ENCODE peak calls at places on chromosomes 4 and X, in eight cellular contexts. Y is T-helper 1 cell, D is T-helper 9 cell, R is activated T-helper 1 cell treated with Interleukin-2 at 50 U/mL for 16 hours, F is left ventricle myocardium superior, E is amygdala, U is KBM-7, H is EL. C is an unnamed sample.

GRCh38 chrX:70422886-70423336 is at the start of gene GDPD2:
- DNase-seq in F (no peak), Y (no peak), R (no peak), U (peak; percentile 25), E (no peak), D (no peak), H (no peak), C (no peak)

GRCh38 chr4:2729533-2729875 is 26.6 kb downstream of the TNIP2 start:
- DNase-seq in Y (no peak), D (no peak), H (no peak), U (no peak), F (no peak), R (no peak), E (no peak), C (no peak)

GRCh38 chr4:82785248-82786003 is 13.2 kb downstream of the SCD5 start:
- DNase-seq in U (peak; percentile 61), F (no peak), H (peak; percentile 92), D (no peak), Y (no peak), R (no peak), E (no peak), C (no peak)

GRCh38 chr4:182944484-182945227 is 27.5 kb upstream of the DCTD start:
- DNase-seq in E (no peak), D (no peak), U (no peak), F (no peak), H (no peak), Y (no peak), R (no peak), C (no peak)

GRCh38 chr4:94508841-94509240 is 57.1 kb downstream of the PDLIM5 start:
- DNase-seq in U (no peak), Y (no peak), H (no peak), R (no peak), D (no peak), F (no peak), E (no peak), C (no peak)

GRCh38 chr4:169791527-169792156 is 33.9 kb upstream of the HPF1 start:
- DNase-seq in U (peak; percentile 77), F (peak; percentile 36), Y (no peak), E (peak; percentile 19), H (peak; percentile 73), D (no peak), R (no peak), C (no peak)

GRCh38 chr4:14877246-14878220 is 124.7 kb upstream of the CPEB2 start:
- DNase-seq in Y (no peak), D (no peak), F (no peak), U (peak; percentile 90), H (no peak), E (no peak), R (no peak), C (peak; percentile 20)

GRCh38 chr4:1594871-1595788 is 89.0 kb downstream of the FAM53A start:
- DNase-seq in F (peak; percentile 13), R (no peak), E (no peak), Y (no peak), H (no peak), D (no peak), U (no peak), C (no peak)

GRCh38 chrX:150869450-150869849 is 29.0 kb downstream of the CD99L2 start:
- DNase-seq in Y (no peak), E (no peak), H (no peak), R (no peak), F (peak; percentile 47), D (no peak), U (no peak), C (no peak)

GRCh38 chr4:98557497-98557896 is 100.9 kb downstream of the TSPAN5 start:
- DNase-seq in H (peak; percentile 65), D (no peak), R (no peak), E (no peak), F (no peak), Y (no peak), U (no peak), C (no peak)

GRCh38 chrX:1464282-1465131 is 11.8 kb upstream of the ASMTL start:
- DNase-seq in U (no peak), H (no peak), D (no peak), F (no peak), R (no peak), Y (no peak), E (no peak), C (no peak)

GRCh38 chrX:134898450-134898849 is 92.3 kb upstream of the SMIM10 start:
- DNase-seq in H (peak; percentile 8), U (peak; percentile 21), F (no peak), Y (no peak), R (no peak), D (no peak), E (no peak), C (no peak)

GRCh38 chr4:85147481-85148076 is 181.1 kb upstream of the WDFY3 start:
- DNase-seq in U (peak; percentile 63), E (no peak), H (peak; percentile 60), F (peak; percentile 69), D (no peak), R (no peak), Y (no peak), C (peak; percentile 61)

GRCh38 chrX:139823806-139824205 is 109.0 kb downstream of the ATP11C start:
- DNase-seq in R (no peak), E (no peak), Y (no peak), U (no peak), D (no peak), H (peak; percentile 34), F (no peak), C (no peak)

GRCh38 chr4:7950301-7951092 is 10.8 kb upstream of the AFAP1 start:
- DNase-seq in R (no peak), F (no peak), U (no peak), E (no peak), Y (no peak), D (no peak), H (no peak), C (no peak)

GRCh38 chr4:41009411-41009810 is 204.9 kb downstream of the APBB2 start:
- DNase-seq in E (no peak), D (no peak), F (no peak), H (peak; percentile 76), R (no peak), Y (no peak), U (no peak), C (no peak)

GRCh38 chrX:39451061-39451460 is 646.7 kb downstream of the BCOR start:
- DNase-seq in E (no peak), F (no peak), D (no peak), R (no peak), Y (no peak), H (no peak), U (no peak), C (no peak)

GRCh38 chr4:141346144-141346543 is 125.4 kb downstream of the ZNF330 start:
- DNase-seq in E (no peak), R (no peak), Y (no peak), F (no peak), D (no peak), H (peak; percentile 64), U (peak; percentile 42), C (peak; percentile 14)

GRCh38 chr4:40842318-40842717 is 92.6 kb downstream of the NSUN7 start:
- DNase-seq in Y (no peak), R (no peak), U (no peak), H (no peak), F (peak; percentile 35), E (no peak), D (no peak), C (no peak)